ENCODE peak calls at places on chromosomes 11 and 22, in eight cellular contexts. D, L, W, R, S, M, E and P are unnamed samples.
A peak's percentile ranks its signal among the peaks of the same experiment; 100 is the strongest.

GRCh38 chr22:17874231-17874630 is 100.0 kb upstream of the BID start:
- DNase-seq in R (no peak), E (no peak), W (no peak), M (no peak), S (no peak), L (no peak), D (no peak), P (no peak)

GRCh38 chr22:30425616-30426394 is at the start of gene MTFP1:
- DNase-seq in M (peak; percentile 74), D (no peak), L (peak; percentile 59), E (peak; percentile 95), S (peak; percentile 63), R (no peak), W (peak; percentile 66), P (peak; percentile 72)

GRCh38 chr11:8597182-8597581 is 3.2 kb upstream of the STK33 start:
- DNase-seq in D (no peak), E (no peak), W (no peak), M (peak; percentile 93), S (peak; percentile 85), L (peak; percentile 37), R (no peak), P (no peak)

GRCh38 chr11:96257972-96258951 is 84.7 kb downstream of the MAML2 start:
- DNase-seq in R (no peak), S (peak; percentile 58), L (no peak), E (no peak), D (no peak), M (peak; percentile 49), W (peak; percentile 78), P (peak; percentile 78)

GRCh38 chr22:30196141-30196866 is 50.3 kb downstream of the LIF start:
- DNase-seq in E (peak; percentile 94), S (peak; percentile 100), R (peak; percentile 70), L (peak; percentile 93), M (peak; percentile 100), D (peak; percentile 91), W (no peak), P (peak; percentile 30)

GRCh38 chr11:63227521-63228107 is 15.8 kb downstream of the SLC22A25 start:
- DNase-seq in R (no peak), D (no peak), W (no peak), L (no peak), E (no peak), S (no peak), M (peak; percentile 7), P (no peak)

GRCh38 chr22:44752285-44753188 is at the start of gene ARHGAP8:
- DNase-seq in D (no peak), R (no peak), M (no peak), E (peak; percentile 85), S (no peak), W (no peak), L (peak; percentile 43), P (no peak)

GRCh38 chr11:28932940-28933339 is 824.8 kb downstream of the METTL15 start:
- DNase-seq in S (no peak), D (no peak), R (no peak), W (no peak), M (no peak), E (peak; percentile 53), L (no peak), P (no peak)

GRCh38 chr22:27019827-27020226 is 362.4 kb downstream of the MIAT start:
- DNase-seq in W (no peak), M (no peak), E (peak; percentile 14), D (no peak), L (no peak), R (peak; percentile 19), S (no peak), P (no peak)

GRCh38 chr11:67033661-67034166 is 10.8 kb downstream of the SYT12 start:
- DNase-seq in L (peak; percentile 35), D (no peak), S (peak; percentile 93), M (peak; percentile 97), E (no peak), R (no peak), W (no peak), P (no peak)

GRCh38 chr11:118623291-118623655 is 15.9 kb downstream of the PHLDB1 start:
- DNase-seq in S (no peak), E (no peak), R (no peak), W (no peak), M (peak; percentile 61), L (peak; percentile 71), D (no peak), P (no peak)

GRCh38 chr22:22995166-22995565 is 75.2 kb upstream of the GNAZ start:
- DNase-seq in S (no peak), E (no peak), M (no peak), L (no peak), W (peak; percentile 74), D (no peak), R (no peak), P (no peak)

GRCh38 chr11:105227363-105227762 is 87.8 kb upstream of the CARD18 start:
- DNase-seq in L (no peak), M (no peak), D (no peak), E (no peak), S (no peak), R (no peak), W (no peak), P (no peak)

GRCh38 chr11:105344938-105345337 is 205.4 kb upstream of the CARD18 start:
- DNase-seq in D (no peak), L (peak; percentile 13), R (no peak), S (no peak), W (no peak), M (peak; percentile 2), E (no peak), P (no peak)

GRCh38 chr11:73157141-73158010 is 15.3 kb upstream of the FCHSD2 start:
- DNase-seq in E (no peak), W (peak; percentile 42), D (no peak), S (peak; percentile 65), M (peak; percentile 48), R (no peak), L (no peak), P (no peak)

GRCh38 chr11:128294685-128295079 is 292.7 kb downstream of the ETS1 start:
- DNase-seq in R (no peak), E (no peak), M (peak; percentile 44), L (peak; percentile 45), S (peak; percentile 25), W (no peak), D (no peak), P (no peak)

GRCh38 chr11:62842171-62842717 is 2.9 kb upstream of the WDR74 start:
- DNase-seq in W (no peak), L (no peak), M (peak; percentile 52), D (no peak), E (peak; percentile 67), S (peak; percentile 22), R (no peak), P (peak; percentile 71)

GRCh38 chr11:131246589-131247164 is 123.7 kb upstream of the NTM start:
- DNase-seq in L (peak; percentile 48), M (peak; percentile 19), S (no peak), R (peak; percentile 31), W (no peak), E (peak; percentile 93), D (no peak), P (peak; percentile 10)

GRCh38 chr22:24161485-24161884 is 19.8 kb upstream of the SUSD2 start:
- DNase-seq in S (no peak), D (no peak), W (no peak), M (no peak), R (no peak), L (no peak), E (no peak), P (no peak)

GRCh38 chr11:117170210-117170609 is 8.3 kb upstream of the SIDT2 start:
- DNase-seq in E (no peak), M (peak; percentile 27), R (no peak), W (no peak), L (no peak), S (no peak), D (no peak), P (no peak)
- TF ChIP-seq EZH2 in E (no peak), M (no peak), R (no peak), W (no peak), L (no peak), S (no peak), D (no peak), P (no peak)

GRCh38 chr22:38706885-38707180 is 1.1 kb downstream of the GTPBP1 start:
- DNase-seq in D (no peak), M (peak; percentile 59), L (peak; percentile 7), S (no peak), E (no peak), W (no peak), R (no peak), P (no peak)
- H3K27ac ChIP-seq in D (peak overlapping the region; percentile 84), M (peak overlapping the region; percentile 88), L (peak overlapping the region; percentile 67), S (peak overlapping the region; percentile 95), E (no peak overlapping the region), W (peak overlapping the region; percentile 95), R (no peak overlapping the region), P (peak overlapping the region; percentile 80)

GRCh38 chr22:45971389-45972028 is 5.5 kb downstream of the WNT7B start:
- DNase-seq in D (no peak), M (peak; percentile 49), L (no peak), S (no peak), R (no peak), W (no peak), E (peak; percentile 56), P (no peak)
- TF ChIP-seq EZH2 in D (no peak), M (peak; percentile 48), L (no peak), S (peak; percentile 99), R (peak; percentile 90), W (no peak), E (peak; percentile 87), P (no peak)

GRCh38 chr11:93729129-93729616 is 12.1 kb downstream of the TAF1D start:
- DNase-seq in M (no peak), R (no peak), S (no peak), E (peak; percentile 22), D (no peak), W (no peak), L (no peak), P (no peak)
- H3K27ac ChIP-seq in M (peak overlapping the region; percentile 13), R (no peak overlapping the region), S (no peak overlapping the region), E (peak overlapping the region; percentile 58), D (no peak overlapping the region), W (peak overlapping the region; percentile 4), L (no peak overlapping the region), P (no peak overlapping the region)

DNA sequence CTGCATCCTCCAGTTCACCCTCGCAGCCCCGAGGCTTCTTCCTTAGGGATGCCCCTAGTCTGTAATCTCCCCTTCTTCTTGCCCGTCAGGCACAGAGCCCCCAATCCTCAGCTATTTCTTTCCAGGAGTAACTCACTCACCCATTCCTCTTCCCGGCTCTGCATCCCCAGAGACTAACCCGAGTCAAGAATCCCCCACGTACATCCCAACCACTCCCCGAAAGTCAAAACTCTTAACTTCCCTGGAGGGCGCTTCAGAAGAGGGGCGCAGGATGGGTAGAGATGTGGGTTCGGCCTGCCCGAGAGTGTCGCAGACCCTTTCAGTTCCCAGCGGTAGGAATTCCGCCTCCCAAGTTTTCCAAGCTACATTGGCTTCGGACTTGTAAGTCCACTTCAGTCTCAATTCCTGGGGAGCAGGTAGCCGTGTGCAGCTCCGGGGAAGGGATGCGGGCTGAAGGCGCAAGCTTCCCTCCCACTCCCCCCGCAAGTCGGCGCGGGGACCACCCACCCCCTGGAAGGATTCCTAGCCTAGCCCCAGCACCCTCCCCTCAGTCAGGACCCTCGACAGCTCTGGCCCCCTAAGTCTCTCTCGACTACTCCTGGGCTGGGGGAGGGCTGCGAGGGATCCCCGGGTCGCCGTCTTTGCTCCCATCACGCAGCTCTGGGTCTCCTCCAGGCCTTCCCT is 871 bp downstream of the BDNF start:
- DNase-seq in W (no peak), D (no peak), M (peak; percentile 61), E (peak; percentile 72), S (peak; percentile 59), L (peak; percentile 50), R (no peak), P (no peak)
- TF ChIP-seq EZH2 in W (no peak), D (no peak), M (no peak), E (peak; percentile 27), S (no peak), L (no peak), R (peak; percentile 62), P (no peak)

GRCh38 chr11:9977554-9977953 is 313.7 kb downstream of the SWAP70 start:
- DNase-seq in E (no peak), W (no peak), L (peak; percentile 10), D (no peak), R (no peak), M (no peak), S (no peak), P (no peak)
- H3K27ac ChIP-seq in E (no peak overlapping the region), W (no peak overlapping the region), L (no peak overlapping the region), D (no peak overlapping the region), R (no peak overlapping the region), M (no peak overlapping the region), S (no peak overlapping the region), P (no peak overlapping the region)